ENCODE peak calls at places on chromosomes 4 and X, in nine cellular contexts. C, J, L, U, Q, A, Y, V and T are unnamed samples.

GRCh38 chr4:5918331-5919030 is 25.6 kb upstream of the CRMP1 start:
- DNase-seq in C (no peak), J (no peak), L (no peak), U (no peak), Q (no peak), A (no peak), Y (no peak), V (no peak), T (no peak)

GRCh38 chrX:69535661-69536060 is 31.5 kb downstream of the NALF2 start:
- DNase-seq in C (no peak), J (no peak), L (no peak), U (no peak), Q (no peak), A (no peak), Y (no peak), V (no peak), T (no peak)

GRCh38 chrX:11724122-11725017 is 33.7 kb upstream of the MSL3 start:
- DNase-seq in C (no peak), J (no peak), L (peak), U (no peak), Q (no peak), A (peak), Y (peak), V (peak), T (no peak)

GRCh38 chrX:134782796-134783195 is 124.5 kb upstream of the PLAC1 start:
- DNase-seq in C (no peak), J (no peak), L (no peak), U (no peak), Q (no peak), A (peak), Y (no peak), V (peak), T (no peak)

GRCh38 chrX:118545510-118545909 is 49.9 kb downstream of the DOCK11 start:
- DNase-seq in C (no peak), J (no peak), L (no peak), U (no peak), Q (no peak), A (no peak), Y (peak), V (no peak), T (no peak)

GRCh38 chrX:24396236-24396929 is 35.9 kb downstream of the SUPT20HL1 start:
- DNase-seq in C (no peak), J (no peak), L (no peak), U (no peak), Q (no peak), A (no peak), Y (peak), V (no peak), T (no peak)

GRCh38 chr4:148315049-148315448 is 127.2 kb downstream of the NR3C2 start:
- DNase-seq in C (no peak), J (no peak), L (no peak), U (no peak), Q (no peak), A (no peak), Y (peak), V (no peak), T (no peak)

GRCh38 chrX:9367437-9367836 is 97.4 kb upstream of the TBL1X start:
- DNase-seq in C (no peak), J (no peak), L (no peak), U (no peak), Q (no peak), A (no peak), Y (no peak), V (no peak), T (no peak)

GRCh38 chr4:1568855-1569460 is 115.2 kb downstream of the FAM53A start:
- DNase-seq in C (no peak), J (peak), L (no peak), U (no peak), Q (no peak), A (no peak), Y (no peak), V (no peak), T (peak)

GRCh38 chr4:90220453-90220852 is 93.3 kb downstream of the CCSER1 start:
- DNase-seq in C (no peak), J (no peak), L (no peak), U (no peak), Q (no peak), A (no peak), Y (no peak), V (no peak), T (no peak)

GRCh38 chr4:151297170-151297569 is 20.2 kb downstream of the PRSS48 start:
- DNase-seq in C (no peak), J (no peak), L (no peak), U (no peak), Q (no peak), A (no peak), Y (no peak), V (no peak), T (no peak)

GRCh38 chr4:178535939-178536579 is 1093.8 kb upstream of the AGA start:
- DNase-seq in C (no peak), J (no peak), L (no peak), U (no peak), Q (no peak), A (no peak), Y (no peak), V (no peak), T (no peak)
- H3K4me3 ChIP-seq in C (no peak), J (no peak), L (no peak), U (no peak), Q (no peak), A (no peak), Y (no peak), V (no peak), T (no peak)

GRCh38 chr4:189090174-189090814 is 850.4 kb upstream of the FRG1 start:
- DNase-seq in C (no peak), J (no peak), L (peak), U (no peak), Q (no peak), A (no peak), Y (no peak), V (no peak), T (no peak)
- H3K27ac ChIP-seq in C (no peak), J (no peak), L (no peak), U (no peak), Q (no peak), A (no peak), Y (no peak), V (no peak), T (no peak)

GRCh38 chrX:53421125-53421524 is 1.3 kb downstream of the SMC1A start:
- DNase-seq in C (no peak), J (no peak), L (no peak), U (no peak), Q (no peak), A (no peak), Y (no peak), V (no peak), T (no peak)
- H3K4me3 ChIP-seq in C (peak), J (peak), L (peak), U (peak), Q (peak), A (peak), Y (peak), V (peak), T (peak)

DNA sequence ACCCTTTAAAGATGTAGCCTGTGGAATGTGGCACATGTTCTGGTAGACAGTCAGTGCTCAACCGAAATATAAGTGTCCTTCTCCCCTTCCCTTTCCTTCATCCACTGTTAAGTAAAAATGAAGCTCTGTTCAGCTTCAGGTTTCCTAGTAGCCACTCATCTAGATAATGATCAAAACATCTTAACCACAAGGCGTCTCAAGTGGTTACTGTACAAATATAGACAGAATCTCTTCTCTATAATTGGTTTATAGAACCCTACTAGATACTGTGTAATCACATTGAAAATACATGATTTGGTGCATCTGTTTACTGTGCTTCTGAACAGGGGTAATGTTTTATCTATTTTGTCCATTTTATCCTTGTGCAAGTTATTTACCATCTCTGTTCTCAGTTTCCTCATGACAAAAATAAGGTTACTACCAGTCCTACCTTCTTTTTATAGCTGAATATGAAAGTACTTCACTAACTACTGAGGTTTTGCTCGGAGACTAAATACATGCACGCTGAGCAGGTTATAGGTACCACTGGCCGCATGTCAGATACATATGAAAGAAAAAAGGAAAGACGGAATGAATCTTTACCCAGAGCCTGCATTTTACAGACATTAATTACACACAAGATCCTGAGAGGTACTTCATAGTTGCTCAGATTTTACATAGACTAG is 20.3 kb upstream of the SLC25A4 start:
- DNase-seq in C (no peak), J (no peak), L (no peak), U (no peak), Q (no peak), A (no peak), Y (peak), V (no peak), T (no peak)
- H3K27ac ChIP-seq in C (no peak), J (no peak), L (no peak), U (no peak), Q (no peak), A (no peak), Y (no peak), V (no peak), T (no peak)

GRCh38 chr4:118981839-118982381 is 93.3 kb downstream of the SYNPO2 start:
- DNase-seq in C (peak), J (no peak), L (peak), U (no peak), Q (peak), A (peak), Y (peak), V (peak), T (peak)

GRCh38 chr4:118979712-118980111 is 91.1 kb downstream of the SYNPO2 start:
- DNase-seq in C (no peak), J (no peak), L (no peak), U (no peak), Q (no peak), A (no peak), Y (no peak), V (no peak), T (no peak)

GRCh38 chr4:118985170-118986000 is 96.7 kb downstream of the SYNPO2 start:
- DNase-seq in C (no peak), J (no peak), L (no peak), U (no peak), Q (no peak), A (no peak), Y (no peak), V (no peak), T (no peak)

GRCh38 chr4:118981171-118981838 is 92.7 kb downstream of the SYNPO2 start:
- DNase-seq in C (no peak), J (no peak), L (peak), U (no peak), Q (no peak), A (peak), Y (peak), V (no peak), T (no peak)

DNA sequence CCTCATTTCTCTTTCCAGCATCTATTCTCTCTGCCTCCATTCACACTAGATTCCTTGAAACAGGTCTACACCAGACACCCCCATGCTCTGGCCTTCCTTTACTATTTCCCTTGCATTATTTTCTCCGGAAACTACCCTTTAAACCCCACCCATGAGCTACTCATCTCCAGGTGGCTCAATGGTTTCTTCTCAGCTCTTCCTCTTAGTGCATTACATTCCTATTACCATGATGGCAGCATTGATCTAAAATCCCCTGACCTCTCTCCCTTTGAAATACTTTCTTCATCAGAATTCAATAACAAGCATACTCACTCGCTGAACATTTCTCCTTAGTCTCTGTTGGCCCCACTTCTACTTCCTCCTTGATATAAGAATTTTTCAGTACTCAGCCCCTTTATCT is 94.6 kb downstream of the SYNPO2 start:
- DNase-seq in C (no peak), J (no peak), L (no peak), U (no peak), Q (no peak), A (no peak), Y (no peak), V (no peak), T (no peak)
- H3K4me3 ChIP-seq in C (no peak), J (no peak), L (no peak), U (no peak), Q (no peak), A (no peak), Y (no peak), V (no peak), T (no peak)

DNA sequence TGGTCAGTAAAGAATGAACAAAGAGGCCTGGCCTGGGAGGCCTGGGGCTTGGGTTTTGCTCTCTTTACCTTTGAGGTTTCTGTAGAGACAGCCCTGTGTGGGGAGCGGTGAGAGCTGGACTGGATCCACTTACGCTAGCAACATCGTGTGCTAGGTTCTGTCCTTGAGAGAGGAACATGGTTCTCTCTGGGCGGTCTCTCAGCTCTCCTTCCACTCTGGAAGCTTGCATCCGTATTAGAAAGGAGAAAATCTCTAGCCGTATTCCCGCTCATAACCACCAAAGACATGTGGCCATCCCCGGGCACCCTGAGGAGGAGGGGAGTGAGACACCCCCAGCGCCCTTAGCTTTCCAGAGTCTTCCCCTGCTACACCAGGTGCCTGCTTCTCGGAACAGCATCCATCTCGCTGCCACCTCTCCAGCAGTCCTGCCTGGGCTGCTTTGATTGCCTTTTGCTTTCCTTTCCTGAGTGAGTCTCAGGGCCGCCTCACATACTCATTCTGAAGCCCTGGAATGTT is 1.3 kb downstream of the TADA2B start:
- DNase-seq in C (no peak), J (peak), L (no peak), U (no peak), Q (no peak), A (no peak), Y (no peak), V (no peak), T (no peak)
- H3K27ac ChIP-seq in C (peak), J (no peak), L (no peak), U (peak), Q (no peak), A (no peak), Y (no peak), V (no peak), T (peak)

GRCh38 chr4:24794916-24795665 is at the start of gene SOD3:
- DNase-seq in C (no peak), J (peak), L (peak), U (peak), Q (peak), A (peak), Y (peak), V (no peak), T (peak)

GRCh38 chr4:24798036-24798610 is 2.8 kb downstream of the SOD3 start:
- DNase-seq in C (no peak), J (no peak), L (no peak), U (no peak), Q (peak), A (no peak), Y (no peak), V (no peak), T (no peak)

GRCh38 chr4:24796632-24797031 is 1.3 kb downstream of the SOD3 start:
- DNase-seq in C (no peak), J (no peak), L (no peak), U (no peak), Q (no peak), A (no peak), Y (no peak), V (no peak), T (no peak)

GRCh38 chr4:24794111-24794860 is 1.1 kb upstream of the SOD3 start:
- DNase-seq in C (no peak), J (no peak), L (no peak), U (no peak), Q (no peak), A (peak), Y (peak), V (no peak), T (peak)

DNA sequence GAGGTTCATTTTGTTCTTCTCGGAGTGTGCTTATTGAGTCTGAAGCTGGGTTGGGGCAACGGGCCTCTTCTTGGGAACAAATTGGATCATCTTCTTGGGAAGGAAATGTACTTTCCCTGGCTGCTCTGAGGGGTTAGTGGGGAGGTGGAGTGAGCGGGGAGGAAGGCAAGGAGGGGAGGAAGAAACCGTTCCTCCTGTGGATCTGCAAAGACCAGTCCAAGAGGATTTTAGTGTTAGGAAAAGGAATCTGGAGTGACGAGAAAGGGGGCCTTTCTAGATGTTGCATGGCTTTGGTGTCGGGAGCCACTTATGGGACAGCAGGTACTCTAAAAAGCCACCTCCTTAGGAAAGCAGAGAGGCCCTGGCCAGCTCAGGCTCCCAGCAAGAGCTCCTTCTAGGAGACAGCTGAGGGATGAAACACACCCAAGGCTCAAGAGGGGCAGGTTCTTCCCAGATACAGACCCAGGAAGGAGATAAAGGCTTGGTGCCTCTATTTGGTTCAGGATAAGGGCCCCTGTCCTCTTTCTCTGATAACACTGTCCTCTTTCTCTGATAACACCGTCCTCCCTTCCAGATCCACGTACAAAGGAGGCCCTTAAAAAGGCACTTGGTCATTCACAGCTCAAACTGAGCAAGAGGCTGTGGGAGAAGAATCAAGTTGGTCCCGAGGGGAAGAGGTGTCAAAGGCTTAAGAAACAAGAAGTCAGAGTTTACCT is 451 bp downstream of the SOD3 start:
- DNase-seq in C (no peak), J (no peak), L (no peak), U (no peak), Q (no peak), A (peak), Y (no peak), V (no peak), T (no peak)
- H3K4me3 ChIP-seq in C (no peak), J (peak), L (peak), U (peak), Q (peak), A (peak), Y (peak), V (no peak), T (peak)

DNA sequence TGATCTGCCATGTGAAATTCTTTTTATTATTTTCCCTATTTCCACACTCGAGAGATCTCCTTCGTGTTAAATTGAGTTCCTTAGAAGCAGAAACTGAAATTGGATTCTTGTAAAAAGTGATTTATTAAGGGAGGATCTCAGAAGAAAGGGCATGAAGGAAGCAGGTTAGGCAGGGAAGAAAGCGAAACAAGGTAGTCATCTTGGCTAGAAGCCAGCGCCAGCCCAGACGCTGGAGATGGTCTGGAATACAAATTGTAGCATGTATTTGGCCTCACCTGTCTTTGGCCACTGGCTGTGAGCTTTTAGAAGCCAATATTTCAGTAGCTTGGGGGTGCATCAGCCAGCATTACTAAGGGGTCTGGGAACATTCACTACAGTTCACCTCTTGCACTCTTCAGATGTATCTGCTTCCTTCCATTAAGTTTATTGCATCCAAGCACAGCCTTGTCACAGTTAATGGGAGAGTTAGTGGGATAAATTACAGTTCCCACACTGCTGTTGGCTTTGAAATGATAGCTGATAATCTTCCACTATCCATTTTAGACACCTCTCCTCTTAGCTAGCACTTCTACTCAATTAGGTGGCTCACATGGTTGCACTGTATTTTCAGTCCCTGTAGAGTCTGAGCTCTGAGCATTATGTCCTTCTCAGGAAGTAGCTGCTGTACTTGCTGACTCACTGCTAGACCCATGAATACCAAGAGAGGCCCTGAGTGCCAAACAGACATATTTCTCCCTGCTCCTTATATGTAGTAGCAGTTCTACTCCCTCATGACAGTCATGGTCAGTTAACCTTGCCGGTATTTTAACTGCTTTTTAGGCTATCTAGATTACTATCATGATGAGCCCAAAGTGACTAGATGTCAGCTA is 14.6 kb downstream of the GRXCR1 start:
- DNase-seq in C (no peak), J (no peak), L (no peak), U (no peak), Q (no peak), A (no peak), Y (no peak), V (no peak), T (no peak)
- H3K27ac ChIP-seq in C (no peak), J (no peak), L (no peak), U (no peak), Q (no peak), A (no peak), Y (no peak), V (no peak), T (no peak)

DNA sequence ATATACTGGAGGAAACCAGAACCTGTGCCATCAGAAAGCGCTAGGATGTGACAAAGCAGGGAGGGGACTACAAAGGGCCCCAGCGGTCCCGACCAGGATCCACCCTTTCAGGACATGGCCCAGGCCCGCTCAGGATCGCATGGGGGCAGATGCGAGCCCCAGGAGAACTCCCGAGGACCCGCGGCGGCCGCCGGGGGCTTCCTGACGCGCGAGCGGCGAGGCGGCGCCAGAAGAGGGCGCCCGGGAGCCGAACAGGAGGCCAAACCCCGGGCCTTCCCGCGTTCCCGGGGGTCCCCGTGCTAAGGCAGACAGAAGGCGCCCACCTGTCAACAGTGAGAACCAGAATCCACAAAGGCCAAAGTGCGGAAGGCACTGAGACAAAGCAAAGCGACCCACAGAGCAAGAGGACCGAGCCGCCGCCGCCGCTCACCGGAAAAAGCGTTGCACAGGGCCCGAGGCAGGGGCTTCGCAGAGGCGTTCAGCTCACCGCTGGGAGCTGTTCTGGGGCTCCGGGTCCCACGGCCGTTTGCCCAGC is 7.3 kb upstream of the OPN1LW start:
- DNase-seq in C (peak), J (peak), L (peak), U (peak), Q (peak), A (peak), Y (peak), V (peak), T (peak)
- H3K4me3 ChIP-seq in C (peak), J (peak), L (no peak), U (peak), Q (no peak), A (no peak), Y (peak), V (peak), T (peak)